ENCODE peak calls at places on chromosomes 2 and 18, in seven cellular contexts. C is stimulated activated CD4-positive, alpha-beta T cell treated with anti-CD3 and anti-CD28 coated beads, Interleukin-1b, Interleukin-23, amount 100 ng/mL, for 24 hours; G is kidney glomerular epithelial cell; Z is EH; H is dorsolateral prefrontal cortex; R is AG04449; O is AG08396. F is an unnamed sample.
A peak's percentile ranks its signal among the peaks of the same experiment; 100 is the strongest.

GRCh38 chr2:883260-884026 is 67.2 kb upstream of the SNTG2 start:
- DNase-seq in G (no peak), R (no peak), O (no peak), Z (no peak), H (no peak), C (no peak), F (no peak)

GRCh38 chr18:28657836-28658410 is 481.0 kb upstream of the CDH2 start:
- DNase-seq in R (no peak), G (peak; percentile 4), Z (peak; percentile 25), H (no peak), C (no peak), O (no peak), F (peak; percentile 75)

GRCh38 chr2:127479219-127479825 is 47.0 kb downstream of the IWS1 start:
- DNase-seq in G (peak; percentile 79), H (no peak), O (peak; percentile 47), Z (peak; percentile 68), C (no peak), R (no peak), F (peak; percentile 67)

GRCh38 chr2:160561551-160562280 is 68.1 kb upstream of the RBMS1 start:
- DNase-seq in R (peak; percentile 46), C (no peak), H (no peak), Z (peak; percentile 78), G (no peak), O (no peak), F (peak; percentile 71)

GRCh38 chr18:48672671-48673340 is 134.0 kb downstream of the CTIF start:
- DNase-seq in Z (no peak), R (no peak), H (no peak), C (no peak), O (no peak), G (no peak), F (no peak)

GRCh38 chr2:40434638-40435296 is 17.1 kb downstream of the SLC8A1 start:
- DNase-seq in C (no peak), O (peak; percentile 70), H (no peak), Z (peak; percentile 100), G (peak; percentile 99), R (peak; percentile 87), F (peak; percentile 92)

GRCh38 chr2:105425936-105426625 is 27.2 kb upstream of the FHL2 start:
- DNase-seq in Z (no peak), O (no peak), R (no peak), C (no peak), H (no peak), G (no peak), F (no peak)

GRCh38 chr18:54020971-54021370 is 203.5 kb downstream of the MBD2 start:
- DNase-seq in R (no peak), G (no peak), H (no peak), C (no peak), Z (no peak), O (no peak), F (no peak)

GRCh38 chr2:185522472-185522871 is 216.1 kb upstream of the FSIP2 start:
- DNase-seq in O (no peak), G (no peak), H (no peak), C (no peak), R (no peak), Z (no peak), F (no peak)

GRCh38 chr18:3333056-3333720 is 71.3 kb downstream of the MYL12B start:
- DNase-seq in H (no peak), R (no peak), Z (peak; percentile 22), O (no peak), C (no peak), G (no peak), F (no peak)

GRCh38 chr2:239724851-239725550 is 300.1 kb downstream of the NDUFA10 start:
- DNase-seq in H (peak; percentile 28), G (no peak), C (no peak), R (no peak), O (no peak), Z (no peak), F (no peak)

GRCh38 chr2:166230024-166230723 is 102.4 kb upstream of the SCN1A start:
- DNase-seq in H (no peak), G (peak; percentile 60), R (no peak), O (peak; percentile 18), C (no peak), Z (peak; percentile 72), F (peak; percentile 87)

GRCh38 chr2:235238537-235238936 is 255.3 kb upstream of the AGAP1 start:
- DNase-seq in H (peak; percentile 74), O (peak; percentile 56), G (no peak), Z (peak; percentile 45), R (no peak), C (no peak), F (peak; percentile 52)

GRCh38 chr2:191158179-191158578 is 7.4 kb upstream of the STAT4 start:
- DNase-seq in R (no peak), C (no peak), O (no peak), H (no peak), Z (no peak), G (no peak), F (no peak)